ENCODE peak calls at places on chromosomes 7 and 10, in eight cellular contexts. S is ascending aorta, X is WERI-Rb-1, M is aorta, O is tibial nerve, Q is GM23248, T is cardiac muscle cell, D is Peyer's patch. U is an unnamed sample.
A peak's percentile ranks its signal among the peaks of the same experiment; 100 is the strongest.

GRCh38 chr7:137930616-137931015 is 71.3 kb downstream of the CREB3L2 start:
- DNase-seq in S (peak; percentile 76), X (no peak), M (no peak), O (no peak), Q (peak; percentile 94), T (no peak), D (no peak), U (no peak)

GRCh38 chr10:112804036-112804435 is 146.0 kb upstream of the TCF7L2 start:
- DNase-seq in S (peak; percentile 49), X (peak; percentile 64), M (no peak), O (no peak), Q (no peak), T (peak; percentile 73), D (no peak), U (no peak)

GRCh38 chr7:37671871-37672270 is 11.7 kb upstream of the GPR141 start:
- DNase-seq in S (no peak), X (no peak), M (no peak), O (no peak), Q (no peak), T (peak; percentile 42), D (no peak), U (no peak)

GRCh38 chr10:126972622-126973414 is 67.6 kb downstream of the DOCK1 start:
- DNase-seq in S (no peak), X (no peak), M (no peak), O (no peak), Q (peak; percentile 91), T (no peak), D (no peak), U (no peak)

GRCh38 chr10:118785566-118785965 is 30.8 kb upstream of the CACUL1 start:
- DNase-seq in S (no peak), X (no peak), M (no peak), O (no peak), Q (no peak), T (no peak), D (no peak), U (no peak)

GRCh38 chr10:11035318-11035920 is 17.7 kb downstream of the CELF2 start:
- DNase-seq in S (no peak), X (no peak), M (peak; percentile 56), O (peak; percentile 61), Q (peak; percentile 90), T (no peak), D (no peak), U (no peak)

GRCh38 chr10:84550756-84551436 is 222.5 kb downstream of the CCSER2 start:
- DNase-seq in S (no peak), X (no peak), M (no peak), O (no peak), Q (no peak), T (no peak), D (no peak), U (no peak)

GRCh38 chr10:99730026-99730425 is 1.9 kb downstream of the COX15 start:
- DNase-seq in S (no peak), X (no peak), M (no peak), O (no peak), Q (peak; percentile 51), T (no peak), D (no peak), U (no peak)

GRCh38 chr10:87546221-87546620 is 41.5 kb downstream of the MINPP1 start:
- DNase-seq in S (no peak), X (no peak), M (peak; percentile 52), O (peak; percentile 36), Q (peak; percentile 34), T (no peak), D (no peak), U (no peak)

GRCh38 chr7:33334349-33334748 is 205.0 kb downstream of the BBS9 start:
- DNase-seq in S (no peak), X (peak; percentile 29), M (no peak), O (no peak), Q (peak; percentile 22), T (peak; percentile 25), D (no peak), U (no peak)

GRCh38 chr7:158802535-158803199 is 26.6 kb downstream of the ESYT2 start:
- DNase-seq in S (no peak), X (no peak), M (no peak), O (no peak), Q (peak; percentile 59), T (no peak), D (no peak), U (no peak)

GRCh38 chr7:5234852-5235831 is 45.1 kb downstream of the WIPI2 start:
- DNase-seq in S (no peak), X (no peak), M (no peak), O (no peak), Q (peak; percentile 38), T (no peak), D (no peak), U (no peak)

DNA sequence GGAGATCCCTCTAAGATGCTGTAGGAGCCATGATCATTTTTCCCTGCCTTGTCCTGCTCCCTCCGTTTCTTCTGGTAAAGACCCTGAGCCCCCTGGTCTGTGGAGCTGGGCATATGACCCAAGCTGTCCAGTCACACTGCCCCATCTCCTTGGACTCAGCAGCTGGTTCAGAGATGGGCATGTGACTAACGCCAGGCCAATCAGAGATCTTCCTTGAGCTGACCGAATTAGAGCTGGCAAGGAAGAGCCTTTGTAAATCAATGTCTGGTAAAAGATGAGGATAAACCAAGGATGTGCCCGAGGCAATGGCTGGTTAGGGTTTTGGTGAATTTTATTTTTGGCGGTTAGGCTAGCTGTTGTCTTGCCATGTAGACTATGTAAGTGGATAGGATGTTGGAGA is 173.3 kb downstream of the LCOR start:
- DNase-seq in S (no peak), X (no peak), M (no peak), O (no peak), Q (no peak), T (no peak), D (no peak), U (no peak)
- H3K4me3 ChIP-seq in S (no peak overlapping the region), X (no peak overlapping the region), M (no peak overlapping the region), O (no peak overlapping the region), Q (no peak overlapping the region), T (no peak overlapping the region), D (no peak overlapping the region), U (no peak overlapping the region)

DNA sequence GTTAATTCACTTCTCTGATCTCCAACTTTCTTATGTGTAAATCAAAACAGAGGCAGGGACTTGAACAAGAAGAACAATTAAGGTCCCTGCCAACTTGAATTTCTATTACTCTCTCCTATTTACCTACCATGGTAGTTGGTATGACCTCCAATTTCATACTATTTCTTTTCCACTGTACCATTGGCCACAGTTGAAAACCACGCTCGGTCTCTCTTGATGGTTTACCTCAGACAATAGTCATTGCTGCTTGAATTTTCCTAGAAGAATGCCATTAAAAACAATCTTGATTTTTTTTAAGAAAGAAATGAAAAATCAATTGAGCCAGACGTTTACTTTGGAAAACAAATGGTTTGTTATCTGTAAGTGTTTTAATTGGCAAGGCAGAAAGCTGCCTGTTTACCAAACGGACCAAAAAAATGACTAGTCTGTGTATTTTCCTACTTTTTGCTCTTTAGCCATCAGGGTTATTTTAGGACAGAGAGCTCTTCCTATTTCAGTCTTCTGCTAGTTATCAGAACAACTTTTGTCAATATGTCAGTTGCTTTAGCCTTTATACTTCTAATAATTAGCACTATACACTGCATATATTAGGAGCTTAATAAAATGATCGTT is 157.5 kb upstream of the PLXDC2 start:
- DNase-seq in S (no peak), X (no peak), M (no peak), O (no peak), Q (no peak), T (no peak), D (no peak), U (no peak)
- H3K4me3 ChIP-seq in S (no peak overlapping the region), X (no peak overlapping the region), M (no peak overlapping the region), O (no peak overlapping the region), Q (no peak overlapping the region), T (no peak overlapping the region), D (no peak overlapping the region), U (no peak overlapping the region)

GRCh38 chr10:36450385-36450784 is 675.0 kb upstream of the ANKRD30A start:
- DNase-seq in S (no peak), X (no peak), M (no peak), O (no peak), Q (peak; percentile 75), T (peak; percentile 38), D (no peak), U (no peak)
- H3K4me3 ChIP-seq in S (no peak overlapping the region), X (no peak overlapping the region), M (no peak overlapping the region), O (no peak overlapping the region), Q (peak overlapping the region; percentile 28), T (no peak overlapping the region), D (no peak overlapping the region), U (no peak overlapping the region)

GRCh38 chr7:73433924-73434700 is 534 bp downstream of the FZD9 start:
- DNase-seq in S (no peak), X (no peak), M (no peak), O (no peak), Q (no peak), T (no peak), D (no peak), U (peak; percentile 83)
- H3K4me3 ChIP-seq in S (peak overlapping the region; percentile 60), X (no peak overlapping the region), M (no peak overlapping the region), O (peak overlapping the region; percentile 23), Q (peak overlapping the region; percentile 72), T (peak overlapping the region; percentile 40), D (peak overlapping the region; percentile 57), U (no peak overlapping the region)

GRCh38 chr10:97685395-97685958 is 1.6 kb downstream of the AVPI1 start:
- DNase-seq in S (no peak), X (peak; percentile 26), M (peak; percentile 52), O (peak; percentile 34), Q (peak; percentile 63), T (peak; percentile 48), D (no peak), U (no peak)
- H3K4me3 ChIP-seq in S (peak overlapping the region; percentile 93), X (no peak overlapping the region), M (no peak overlapping the region), O (peak overlapping the region; percentile 84), Q (peak overlapping the region; percentile 91), T (no peak overlapping the region), D (no peak overlapping the region), U (peak overlapping the region; percentile 61)

DNA sequence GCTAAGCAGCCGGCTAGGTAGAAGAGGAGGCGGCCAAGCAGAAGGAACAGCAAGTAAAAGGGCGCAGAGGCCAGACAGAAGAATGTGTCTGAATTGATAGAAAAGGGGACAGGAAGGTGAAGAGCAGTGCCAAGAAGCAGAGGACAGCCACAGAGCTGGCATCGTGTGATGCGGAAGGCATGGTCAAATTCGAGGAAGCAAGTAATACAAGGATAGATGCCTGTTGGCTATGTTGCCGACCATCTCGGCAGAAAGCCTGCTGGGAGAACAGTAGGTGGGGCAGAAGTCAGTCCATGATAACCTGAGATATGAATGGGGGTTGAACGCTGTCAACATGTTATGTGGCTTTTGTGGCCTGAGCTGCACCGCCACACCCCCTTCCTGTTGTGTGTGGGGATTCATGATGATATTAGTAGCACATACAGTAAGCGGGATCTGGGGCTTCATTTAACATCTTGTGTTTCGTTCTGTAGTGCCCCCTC is 25.7 kb downstream of the ST8SIA6 start:
- DNase-seq in S (no peak), X (no peak), M (no peak), O (no peak), Q (no peak), T (no peak), D (no peak), U (no peak)
- H3K4me3 ChIP-seq in S (no peak overlapping the region), X (no peak overlapping the region), M (no peak overlapping the region), O (no peak overlapping the region), Q (no peak overlapping the region), T (no peak overlapping the region), D (no peak overlapping the region), U (no peak overlapping the region)

U was measured in left lung.